ENCODE peak calls at places on chromosomes 6 and 20, in eight cellular contexts. One of them, this sample, is unnamed.

GRCh38 chr6:43798688-43799444 is 28.9 kb downstream of the VEGFA start:
- DNase-seq in occipital lobe: no peak
- DNase-seq in CD4-positive, alpha-beta T cell: no peak
- DNase-seq in SK-N-MC: no peak
- DNase-seq in amniotic stem cell: no peak
- DNase-seq in hepatocyte: peak
- DNase-seq in activated T-cell treated with anti-CD3 and anti-CD28 coated beads for 48 hours: no peak
- DNase-seq in neuronal stem cell: no peak
- DNase-seq in this sample: no peak

GRCh38 chr20:4243071-4243470 is 227.7 kb upstream of the RNF24 start:
- DNase-seq in occipital lobe: no peak
- DNase-seq in CD4-positive, alpha-beta T cell: no peak
- DNase-seq in SK-N-MC: no peak
- DNase-seq in amniotic stem cell: no peak
- DNase-seq in hepatocyte: peak
- DNase-seq in activated T-cell treated with anti-CD3 and anti-CD28 coated beads for 48 hours: no peak
- DNase-seq in neuronal stem cell: no peak
- DNase-seq in this sample: no peak

GRCh38 chr20:18734525-18735189 is 78.9 kb upstream of the SCP2D1 start:
- DNase-seq in occipital lobe: no peak
- DNase-seq in CD4-positive, alpha-beta T cell: no peak
- DNase-seq in SK-N-MC: no peak
- DNase-seq in amniotic stem cell: no peak
- DNase-seq in hepatocyte: no peak
- DNase-seq in activated T-cell treated with anti-CD3 and anti-CD28 coated beads for 48 hours: no peak
- DNase-seq in neuronal stem cell: no peak
- DNase-seq in this sample: no peak

GRCh38 chr6:56026461-56027180 is 151.2 kb upstream of the BMP5 start:
- DNase-seq in occipital lobe: no peak
- DNase-seq in CD4-positive, alpha-beta T cell: no peak
- DNase-seq in SK-N-MC: no peak
- DNase-seq in amniotic stem cell: no peak
- DNase-seq in hepatocyte: peak
- DNase-seq in activated T-cell treated with anti-CD3 and anti-CD28 coated beads for 48 hours: no peak
- DNase-seq in neuronal stem cell: no peak
- DNase-seq in this sample: no peak

GRCh38 chr6:150775400-150775799 is 90.1 kb upstream of the MTHFD1L start:
- DNase-seq in occipital lobe: no peak
- DNase-seq in CD4-positive, alpha-beta T cell: no peak
- DNase-seq in SK-N-MC: no peak
- DNase-seq in amniotic stem cell: no peak
- DNase-seq in hepatocyte: no peak
- DNase-seq in activated T-cell treated with anti-CD3 and anti-CD28 coated beads for 48 hours: no peak
- DNase-seq in neuronal stem cell: peak
- DNase-seq in this sample: no peak

GRCh38 chr20:35207950-35208611 is 18.4 kb upstream of the MMP24 start:
- DNase-seq in occipital lobe: peak
- DNase-seq in CD4-positive, alpha-beta T cell: peak
- DNase-seq in SK-N-MC: peak
- DNase-seq in amniotic stem cell: peak
- DNase-seq in hepatocyte: peak
- DNase-seq in activated T-cell treated with anti-CD3 and anti-CD28 coated beads for 48 hours: peak
- DNase-seq in neuronal stem cell: peak
- DNase-seq in this sample: peak

GRCh38 chr20:9256359-9256758 is 187.5 kb downstream of the PLCB4 start:
- DNase-seq in occipital lobe: no peak
- DNase-seq in CD4-positive, alpha-beta T cell: no peak
- DNase-seq in SK-N-MC: no peak
- DNase-seq in amniotic stem cell: no peak
- DNase-seq in hepatocyte: no peak
- DNase-seq in activated T-cell treated with anti-CD3 and anti-CD28 coated beads for 48 hours: no peak
- DNase-seq in neuronal stem cell: no peak
- DNase-seq in this sample: no peak

GRCh38 chr6:11133281-11133680 is 21.8 kb upstream of the ERVFRD-1 start:
- DNase-seq in occipital lobe: no peak
- DNase-seq in CD4-positive, alpha-beta T cell: no peak
- DNase-seq in SK-N-MC: no peak
- DNase-seq in amniotic stem cell: no peak
- DNase-seq in hepatocyte: no peak
- DNase-seq in activated T-cell treated with anti-CD3 and anti-CD28 coated beads for 48 hours: no peak
- DNase-seq in neuronal stem cell: no peak
- DNase-seq in this sample: no peak

GRCh38 chr20:57760698-57761412 is 51.0 kb upstream of the PMEPA1 start:
- DNase-seq in occipital lobe: no peak
- DNase-seq in CD4-positive, alpha-beta T cell: no peak
- DNase-seq in SK-N-MC: no peak
- DNase-seq in amniotic stem cell: no peak
- DNase-seq in hepatocyte: no peak
- DNase-seq in activated T-cell treated with anti-CD3 and anti-CD28 coated beads for 48 hours: no peak
- DNase-seq in neuronal stem cell: no peak
- DNase-seq in this sample: no peak

GRCh38 chr6:22413681-22414305 is 117.0 kb upstream of the PRL start:
- DNase-seq in occipital lobe: no peak
- DNase-seq in CD4-positive, alpha-beta T cell: no peak
- DNase-seq in SK-N-MC: no peak
- DNase-seq in amniotic stem cell: no peak
- DNase-seq in hepatocyte: no peak
- DNase-seq in activated T-cell treated with anti-CD3 and anti-CD28 coated beads for 48 hours: no peak
- DNase-seq in neuronal stem cell: no peak
- DNase-seq in this sample: no peak

GRCh38 chr6:116381000-116381399 is 10.3 kb downstream of the DSE start:
- DNase-seq in occipital lobe: no peak
- DNase-seq in CD4-positive, alpha-beta T cell: no peak
- DNase-seq in SK-N-MC: no peak
- DNase-seq in amniotic stem cell: no peak
- DNase-seq in hepatocyte: no peak
- DNase-seq in activated T-cell treated with anti-CD3 and anti-CD28 coated beads for 48 hours: no peak
- DNase-seq in neuronal stem cell: no peak
- DNase-seq in this sample: no peak

GRCh38 chr6:145673504-145673903 is 61.8 kb downstream of the EPM2A start:
- DNase-seq in occipital lobe: no peak
- DNase-seq in CD4-positive, alpha-beta T cell: no peak
- DNase-seq in SK-N-MC: no peak
- DNase-seq in amniotic stem cell: no peak
- DNase-seq in hepatocyte: peak
- DNase-seq in activated T-cell treated with anti-CD3 and anti-CD28 coated beads for 48 hours: no peak
- DNase-seq in neuronal stem cell: no peak
- DNase-seq in this sample: no peak

GRCh38 chr20:14612389-14612788 is 275.0 kb upstream of the FLRT3 start:
- DNase-seq in occipital lobe: no peak
- DNase-seq in CD4-positive, alpha-beta T cell: no peak
- DNase-seq in SK-N-MC: peak
- DNase-seq in amniotic stem cell: peak
- DNase-seq in hepatocyte: no peak
- DNase-seq in activated T-cell treated with anti-CD3 and anti-CD28 coated beads for 48 hours: no peak
- DNase-seq in neuronal stem cell: no peak
- DNase-seq in this sample: no peak